ENCODE peak calls at places on chromosomes 5 and 9, in six cellular contexts. One of them, this sample, is unnamed.

GRCh38 chr5:65760504-65761275 is 38.7 kb downstream of the NLN start:
- DNase-seq in GM23248: peak; percentile 74
- DNase-seq in neural progenitor cell: no peak
- DNase-seq in PC-3: peak; percentile 61
- DNase-seq in GM23338: no peak
- DNase-seq in SK-N-SH: no peak
- DNase-seq in this sample: peak; percentile 87

GRCh38 chr9:33748633-33749304 is 46.6 kb upstream of the PRSS3 start:
- DNase-seq in GM23248: no peak
- DNase-seq in neural progenitor cell: no peak
- DNase-seq in PC-3: no peak
- DNase-seq in GM23338: no peak
- DNase-seq in SK-N-SH: no peak
- DNase-seq in this sample: no peak

GRCh38 chr5:154631141-154631540 is 124.0 kb upstream of the LARP1 start:
- DNase-seq in GM23248: no peak
- DNase-seq in neural progenitor cell: no peak
- DNase-seq in PC-3: no peak
- DNase-seq in GM23338: no peak
- DNase-seq in SK-N-SH: no peak
- DNase-seq in this sample: no peak

GRCh38 chr9:8653855-8654254 is 854.3 kb upstream of the DMAC1 start:
- DNase-seq in GM23248: no peak
- DNase-seq in neural progenitor cell: no peak
- DNase-seq in PC-3: no peak
- DNase-seq in GM23338: no peak
- DNase-seq in SK-N-SH: no peak
- DNase-seq in this sample: no peak

GRCh38 chr9:123344273-123345096 is 11.5 kb upstream of the CRB2 start:
- DNase-seq in GM23248: no peak
- DNase-seq in neural progenitor cell: no peak
- DNase-seq in PC-3: no peak
- DNase-seq in GM23338: no peak
- DNase-seq in SK-N-SH: no peak
- DNase-seq in this sample: no peak

GRCh38 chr5:154286557-154286956 is 96.0 kb downstream of the GALNT10 start:
- DNase-seq in GM23248: no peak
- DNase-seq in neural progenitor cell: peak; percentile 54
- DNase-seq in PC-3: no peak
- DNase-seq in GM23338: peak; percentile 16
- DNase-seq in SK-N-SH: no peak
- DNase-seq in this sample: no peak

GRCh38 chr5:1519631-1520141 is 4.1 kb downstream of the LPCAT1 start:
- DNase-seq in GM23248: no peak
- DNase-seq in neural progenitor cell: no peak
- DNase-seq in PC-3: no peak
- DNase-seq in GM23338: no peak
- DNase-seq in SK-N-SH: no peak
- DNase-seq in this sample: no peak

GRCh38 chr5:9196403-9197224 is 349.3 kb downstream of the SEMA5A start:
- DNase-seq in GM23248: peak; percentile 78
- DNase-seq in neural progenitor cell: peak; percentile 95
- DNase-seq in PC-3: peak; percentile 96
- DNase-seq in GM23338: no peak
- DNase-seq in SK-N-SH: no peak
- DNase-seq in this sample: no peak

GRCh38 chr9:35335164-35335563 is 154.7 kb upstream of the RUSC2 start:
- DNase-seq in GM23248: peak; percentile 43
- DNase-seq in neural progenitor cell: no peak
- DNase-seq in PC-3: peak; percentile 25
- DNase-seq in GM23338: no peak
- DNase-seq in SK-N-SH: no peak
- DNase-seq in this sample: no peak

GRCh38 chr5:56314536-56314935 is 81.4 kb upstream of the ANKRD55 start:
- DNase-seq in GM23248: peak; percentile 25
- DNase-seq in neural progenitor cell: peak; percentile 12
- DNase-seq in PC-3: peak; percentile 7
- DNase-seq in GM23338: peak; percentile 70
- DNase-seq in SK-N-SH: no peak
- DNase-seq in this sample: no peak

GRCh38 chr9:87213948-87214347 is 266.6 kb upstream of the GAS1 start:
- DNase-seq in GM23248: peak; percentile 77
- DNase-seq in neural progenitor cell: no peak
- DNase-seq in PC-3: no peak
- DNase-seq in GM23338: no peak
- DNase-seq in SK-N-SH: no peak
- DNase-seq in this sample: no peak

GRCh38 chr5:138873096-138873885 is 1.8 kb downstream of the LRRTM2 start:
- DNase-seq in GM23248: no peak
- DNase-seq in neural progenitor cell: no peak
- DNase-seq in PC-3: no peak
- DNase-seq in GM23338: no peak
- DNase-seq in SK-N-SH: no peak
- DNase-seq in this sample: no peak

GRCh38 chr9:97889941-97890557 is 32.3 kb downstream of the TRMO start:
- DNase-seq in GM23248: peak; percentile 44
- DNase-seq in neural progenitor cell: peak; percentile 67
- DNase-seq in PC-3: peak; percentile 41
- DNase-seq in GM23338: peak; percentile 72
- DNase-seq in SK-N-SH: peak; percentile 46
- DNase-seq in this sample: peak; percentile 42

GRCh38 chr9:129836342-129837007 is 1.2 kb downstream of the USP20 start:
- DNase-seq in GM23248: peak; percentile 24
- DNase-seq in neural progenitor cell: peak; percentile 11
- DNase-seq in PC-3: no peak
- DNase-seq in GM23338: peak; percentile 38
- DNase-seq in SK-N-SH: no peak
- DNase-seq in this sample: no peak

GRCh38 chr9:22211588-22212360 is 202.7 kb upstream of the CDKN2B start:
- DNase-seq in GM23248: peak; percentile 95
- DNase-seq in neural progenitor cell: no peak
- DNase-seq in PC-3: peak; percentile 96
- DNase-seq in GM23338: no peak
- DNase-seq in SK-N-SH: no peak
- DNase-seq in this sample: no peak

GRCh38 chr9:27407966-27408365 is 111.0 kb upstream of the EQTN start:
- DNase-seq in GM23248: peak; percentile 57
- DNase-seq in neural progenitor cell: no peak
- DNase-seq in PC-3: peak; percentile 79
- DNase-seq in GM23338: no peak
- DNase-seq in SK-N-SH: no peak
- DNase-seq in this sample: no peak

GRCh38 chr9:94623253-94623652 is 16.1 kb downstream of the FBP1 start:
- DNase-seq in GM23248: peak; percentile 17
- DNase-seq in neural progenitor cell: peak; percentile 70
- DNase-seq in PC-3: no peak
- DNase-seq in GM23338: peak; percentile 77
- DNase-seq in SK-N-SH: peak; percentile 67
- DNase-seq in this sample: peak; percentile 53

GRCh38 chr5:308672-309271 is 12.7 kb upstream of the AHRR start:
- DNase-seq in GM23248: peak; percentile 61
- DNase-seq in neural progenitor cell: peak; percentile 26
- DNase-seq in PC-3: peak; percentile 83
- DNase-seq in GM23338: peak; percentile 37
- DNase-seq in SK-N-SH: peak; percentile 39
- DNase-seq in this sample: no peak

GRCh38 chr9:86500667-86501435 is 146.6 kb upstream of the TUT7 start:
- DNase-seq in GM23248: peak; percentile 91
- DNase-seq in neural progenitor cell: no peak
- DNase-seq in PC-3: no peak
- DNase-seq in GM23338: no peak
- DNase-seq in SK-N-SH: no peak
- DNase-seq in this sample: no peak

GRCh38 chr9:89969156-89969566 is 364.3 kb downstream of the GADD45G start:
- DNase-seq in GM23248: peak; percentile 28
- DNase-seq in neural progenitor cell: no peak
- DNase-seq in PC-3: no peak
- DNase-seq in GM23338: no peak
- DNase-seq in SK-N-SH: no peak
- DNase-seq in this sample: no peak

GRCh38 chr5:129619782-129620181 is 128.1 kb upstream of the MINAR2 start:
- DNase-seq in GM23248: no peak
- DNase-seq in neural progenitor cell: no peak
- DNase-seq in PC-3: no peak
- DNase-seq in GM23338: no peak
- DNase-seq in SK-N-SH: no peak
- DNase-seq in this sample: peak; percentile 20

GRCh38 chr9:91196103-91196761 is 165.5 kb downstream of the AUH start:
- DNase-seq in GM23248: no peak
- DNase-seq in neural progenitor cell: no peak
- DNase-seq in PC-3: no peak
- DNase-seq in GM23338: no peak
- DNase-seq in SK-N-SH: no peak
- DNase-seq in this sample: no peak

GRCh38 chr5:56464935-56465756 is 232.0 kb upstream of the ANKRD55 start:
- DNase-seq in GM23248: peak; percentile 40
- DNase-seq in neural progenitor cell: no peak
- DNase-seq in PC-3: no peak
- DNase-seq in GM23338: no peak
- DNase-seq in SK-N-SH: no peak
- DNase-seq in this sample: no peak

GRCh38 chr9:12903316-12903715 is 128.5 kb downstream of the LURAP1L start:
- DNase-seq in GM23248: no peak
- DNase-seq in neural progenitor cell: no peak
- DNase-seq in PC-3: no peak
- DNase-seq in GM23338: no peak
- DNase-seq in SK-N-SH: no peak
- DNase-seq in this sample: no peak

GRCh38 chr5:109411627-109412026 is 1.9 kb upstream of the PJA2 start:
- DNase-seq in GM23248: peak; percentile 93
- DNase-seq in neural progenitor cell: no peak
- DNase-seq in PC-3: peak; percentile 73
- DNase-seq in GM23338: no peak
- DNase-seq in SK-N-SH: no peak
- DNase-seq in this sample: peak; percentile 7

GRCh38 chr5:154610321-154611154 is 132.5 kb upstream of the HAND1 start:
- DNase-seq in GM23248: peak; percentile 87
- DNase-seq in neural progenitor cell: peak; percentile 92
- DNase-seq in PC-3: peak; percentile 77
- DNase-seq in GM23338: peak; percentile 97
- DNase-seq in SK-N-SH: peak; percentile 96
- DNase-seq in this sample: peak; percentile 84

GRCh38 chr5:78669331-78669730 is 20.8 kb upstream of the LHFPL2 start:
- DNase-seq in GM23248: no peak
- DNase-seq in neural progenitor cell: no peak
- DNase-seq in PC-3: no peak
- DNase-seq in GM23338: no peak
- DNase-seq in SK-N-SH: no peak
- DNase-seq in this sample: no peak
- TF ChIP-seq EZH2phosphoT487 in GM23248: no peak
- TF ChIP-seq EZH2phosphoT487 in neural progenitor cell: no peak
- TF ChIP-seq EZH2phosphoT487 in PC-3: no peak
- TF ChIP-seq EZH2phosphoT487 in GM23338: no peak
- TF ChIP-seq EZH2phosphoT487 in SK-N-SH: no peak
- TF ChIP-seq EZH2phosphoT487 in this sample: no peak

GRCh38 chr5:87574106-87574505 is 161.4 kb upstream of the CCNH start:
- DNase-seq in GM23248: no peak
- DNase-seq in neural progenitor cell: no peak
- DNase-seq in PC-3: no peak
- DNase-seq in GM23338: no peak
- DNase-seq in SK-N-SH: no peak
- DNase-seq in this sample: no peak
- H3F3A ChIP-seq in GM23248: no peaks in the 10 kb centered on the region
- H3F3A ChIP-seq in neural progenitor cell: no peaks in the 10 kb centered on the region
- H3F3A ChIP-seq in PC-3: no peaks in the 10 kb centered on the region
- H3F3A ChIP-seq in GM23338: no peaks in the 10 kb centered on the region
- H3F3A ChIP-seq in SK-N-SH: no peaks in the 10 kb centered on the region
- H3F3A ChIP-seq in this sample: no peaks in the 10 kb centered on the region

GRCh38 chr5:74290634-74291033 is 349.9 kb downstream of the ENC1 start:
- DNase-seq in GM23248: no peak
- DNase-seq in neural progenitor cell: no peak
- DNase-seq in PC-3: no peak
- DNase-seq in GM23338: no peak
- DNase-seq in SK-N-SH: no peak
- DNase-seq in this sample: no peak
- TF ChIP-seq EZH2phosphoT487 in GM23248: no peak
- TF ChIP-seq EZH2phosphoT487 in neural progenitor cell: no peak
- TF ChIP-seq EZH2phosphoT487 in PC-3: no peak
- TF ChIP-seq EZH2phosphoT487 in GM23338: no peak
- TF ChIP-seq EZH2phosphoT487 in SK-N-SH: no peak
- TF ChIP-seq EZH2phosphoT487 in this sample: no peak

GRCh38 chr5:134507495-134507894 is 18.0 kb upstream of the JADE2 start:
- DNase-seq in GM23248: no peak
- DNase-seq in neural progenitor cell: no peak
- DNase-seq in PC-3: no peak
- DNase-seq in GM23338: no peak
- DNase-seq in SK-N-SH: no peak
- DNase-seq in this sample: no peak

GRCh38 chr5:134511796-134512660 is 13.4 kb upstream of the JADE2 start:
- DNase-seq in GM23248: peak; percentile 71
- DNase-seq in neural progenitor cell: peak; percentile 26
- DNase-seq in PC-3: peak; percentile 53
- DNase-seq in GM23338: peak; percentile 87
- DNase-seq in SK-N-SH: no peak
- DNase-seq in this sample: no peak

GRCh38 chr5:134510970-134511795 is 14.3 kb upstream of the JADE2 start:
- DNase-seq in GM23248: peak; percentile 47
- DNase-seq in neural progenitor cell: no peak
- DNase-seq in PC-3: peak; percentile 89
- DNase-seq in GM23338: peak; percentile 90
- DNase-seq in SK-N-SH: no peak
- DNase-seq in this sample: no peak

GRCh38 chr5:134508521-134509195 is 16.8 kb upstream of the JADE2 start:
- DNase-seq in GM23248: no peak
- DNase-seq in neural progenitor cell: no peak
- DNase-seq in PC-3: no peak
- DNase-seq in GM23338: no peak
- DNase-seq in SK-N-SH: no peak
- DNase-seq in this sample: no peak

DNA sequence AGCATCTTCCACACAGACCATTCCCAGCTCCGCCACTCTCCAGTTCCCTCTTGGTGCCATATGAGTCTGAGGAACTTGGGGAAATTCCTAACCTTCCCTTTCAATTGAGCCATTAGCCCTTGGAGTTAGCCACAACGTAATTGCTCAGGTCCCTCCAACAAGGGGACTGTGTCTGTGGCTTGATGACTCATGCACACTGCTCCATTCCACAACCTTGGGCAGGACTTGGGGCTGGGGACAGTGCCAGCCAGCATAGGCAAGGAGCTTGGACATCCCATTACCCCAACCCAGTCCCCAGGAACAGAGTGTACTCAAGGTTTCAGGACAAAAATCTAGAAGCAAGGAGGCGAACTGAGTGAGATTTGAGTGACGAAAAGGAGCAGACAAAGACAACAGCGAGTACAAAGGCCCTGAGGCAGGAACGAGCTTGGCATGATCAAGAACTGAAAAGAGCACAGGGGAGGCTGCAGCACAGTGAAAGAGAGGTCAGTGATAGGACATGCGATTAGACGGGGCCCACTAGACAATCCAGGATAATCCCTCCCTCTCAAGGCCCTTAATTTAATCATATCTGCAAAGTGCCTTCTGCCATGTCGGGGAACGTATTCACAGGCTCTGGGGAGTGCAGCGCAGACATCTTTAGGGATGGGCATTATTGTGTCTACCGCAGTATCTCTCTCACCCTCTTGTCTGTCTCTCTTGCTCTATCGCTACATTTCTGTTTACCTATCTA is 16.0 kb upstream of the JADE2 start:
- DNase-seq in GM23248: peak; percentile 49
- DNase-seq in neural progenitor cell: no peak
- DNase-seq in PC-3: peak; percentile 79
- DNase-seq in GM23338: no peak
- DNase-seq in SK-N-SH: peak; percentile 47
- DNase-seq in this sample: no peak
- H3F3A ChIP-seq in GM23248: peaks cover 12% of the 10 kb centered on the region
- H3F3A ChIP-seq in neural progenitor cell: no peaks in the 10 kb centered on the region
- H3F3A ChIP-seq in PC-3: peaks cover 1% of the 10 kb centered on the region
- H3F3A ChIP-seq in GM23338: peaks cover 3% of the 10 kb centered on the region
- H3F3A ChIP-seq in SK-N-SH: peaks cover 23% of the 10 kb centered on the region
- H3F3A ChIP-seq in this sample: no peaks in the 10 kb centered on the region